ENCODE peak calls at places on chromosomes 4 and X, in seven cellular contexts. One of them, this sample, is unnamed.

GRCh38 chr4:20565075-20565721 is 135.1 kb upstream of the PACRGL start:
- DNase-seq in lower lobe of right lung: no peak
- DNase-seq in sigmoid colon: no peak
- DNase-seq in transverse colon: no peak
- DNase-seq in uterus: no peak
- DNase-seq in breast epithelium: no peak
- DNase-seq in right lobe of liver: no peak
- DNase-seq in this sample: no peak

GRCh38 chr4:702618-703048 is 3.0 kb upstream of the PCGF3 start:
- DNase-seq in right lobe of liver: no peak
- DNase-seq in transverse colon: no peak
- DNase-seq in breast epithelium: no peak
- DNase-seq in uterus: no peak
- DNase-seq in lower lobe of right lung: no peak
- DNase-seq in sigmoid colon: peak; percentile 50
- DNase-seq in this sample: no peak

GRCh38 chr4:53863163-53863562 is 201.2 kb downstream of the CHIC2 start:
- DNase-seq in sigmoid colon: peak; percentile 80
- DNase-seq in uterus: peak; percentile 45
- DNase-seq in right lobe of liver: no peak
- DNase-seq in breast epithelium: no peak
- DNase-seq in transverse colon: no peak
- DNase-seq in lower lobe of right lung: no peak
- DNase-seq in this sample: peak; percentile 34

GRCh38 chr4:48603366-48604003 is 113.4 kb downstream of the ZAR1 start:
- DNase-seq in sigmoid colon: no peak
- DNase-seq in breast epithelium: no peak
- DNase-seq in lower lobe of right lung: no peak
- DNase-seq in uterus: no peak
- DNase-seq in transverse colon: no peak
- DNase-seq in right lobe of liver: no peak
- DNase-seq in this sample: no peak

GRCh38 chrX:101080326-101080725 is 1.6 kb downstream of the TMEM35A start:
- DNase-seq in lower lobe of right lung: no peak
- DNase-seq in breast epithelium: no peak
- DNase-seq in sigmoid colon: no peak
- DNase-seq in right lobe of liver: no peak
- DNase-seq in uterus: no peak
- DNase-seq in transverse colon: no peak
- DNase-seq in this sample: no peak

GRCh38 chrX:84932814-84933213 is 70.9 kb upstream of the APOOL start:
- DNase-seq in right lobe of liver: no peak
- DNase-seq in sigmoid colon: no peak
- DNase-seq in lower lobe of right lung: no peak
- DNase-seq in breast epithelium: no peak
- DNase-seq in transverse colon: no peak
- DNase-seq in uterus: no peak
- DNase-seq in this sample: no peak

GRCh38 chrX:127908369-127908768 is 143.8 kb downstream of the ACTRT1 start:
- DNase-seq in lower lobe of right lung: no peak
- DNase-seq in sigmoid colon: no peak
- DNase-seq in transverse colon: no peak
- DNase-seq in breast epithelium: no peak
- DNase-seq in uterus: no peak
- DNase-seq in right lobe of liver: no peak
- DNase-seq in this sample: no peak

GRCh38 chrX:129930941-129931410 is 25.0 kb downstream of the UTP14A start:
- DNase-seq in sigmoid colon: no peak
- DNase-seq in uterus: no peak
- DNase-seq in lower lobe of right lung: no peak
- DNase-seq in breast epithelium: no peak
- DNase-seq in transverse colon: no peak
- DNase-seq in right lobe of liver: no peak
- DNase-seq in this sample: no peak

GRCh38 chrX:10158279-10158939 is 1.6 kb downstream of the CLCN4 start:
- DNase-seq in lower lobe of right lung: no peak
- DNase-seq in transverse colon: no peak
- DNase-seq in uterus: no peak
- DNase-seq in right lobe of liver: peak; percentile 52
- DNase-seq in breast epithelium: no peak
- DNase-seq in sigmoid colon: no peak
- DNase-seq in this sample: no peak

GRCh38 chr4:146445198-146446150 is 76.3 kb downstream of the SLC10A7 start:
- DNase-seq in sigmoid colon: no peak
- DNase-seq in uterus: no peak
- DNase-seq in right lobe of liver: peak; percentile 22
- DNase-seq in breast epithelium: no peak
- DNase-seq in transverse colon: no peak
- DNase-seq in lower lobe of right lung: no peak
- DNase-seq in this sample: no peak

GRCh38 chr4:6198768-6199343 is 1.5 kb downstream of the JAKMIP1 start:
- DNase-seq in uterus: no peak
- DNase-seq in transverse colon: no peak
- DNase-seq in breast epithelium: no peak
- DNase-seq in right lobe of liver: no peak
- DNase-seq in lower lobe of right lung: no peak
- DNase-seq in sigmoid colon: peak; percentile 54
- DNase-seq in this sample: no peak

GRCh38 chr4:36280555-36280954 is 861 bp upstream of the DTHD1 start:
- DNase-seq in sigmoid colon: no peak
- DNase-seq in transverse colon: no peak
- DNase-seq in uterus: no peak
- DNase-seq in lower lobe of right lung: no peak
- DNase-seq in breast epithelium: no peak
- DNase-seq in right lobe of liver: no peak
- DNase-seq in this sample: no peak

GRCh38 chrX:10676239-10676971 is 56.0 kb upstream of the MID1 start:
- DNase-seq in lower lobe of right lung: no peak
- DNase-seq in right lobe of liver: no peak
- DNase-seq in sigmoid colon: no peak
- DNase-seq in transverse colon: no peak
- DNase-seq in breast epithelium: no peak
- DNase-seq in uterus: no peak
- DNase-seq in this sample: no peak

GRCh38 chr4:53840643-53841042 is 223.8 kb downstream of the CHIC2 start:
- DNase-seq in right lobe of liver: no peak
- DNase-seq in breast epithelium: no peak
- DNase-seq in uterus: no peak
- DNase-seq in transverse colon: no peak
- DNase-seq in lower lobe of right lung: no peak
- DNase-seq in sigmoid colon: no peak
- DNase-seq in this sample: no peak

GRCh38 chr4:165449333-165449732 is 70.5 kb downstream of the CPE start:
- DNase-seq in uterus: no peak
- DNase-seq in lower lobe of right lung: no peak
- DNase-seq in right lobe of liver: no peak
- DNase-seq in transverse colon: no peak
- DNase-seq in breast epithelium: no peak
- DNase-seq in sigmoid colon: no peak
- DNase-seq in this sample: no peak

GRCh38 chr4:40199999-40200880 is 3.4 kb downstream of the RHOH start:
- DNase-seq in breast epithelium: no peak
- DNase-seq in lower lobe of right lung: no peak
- DNase-seq in transverse colon: peak; percentile 60
- DNase-seq in sigmoid colon: no peak
- DNase-seq in right lobe of liver: no peak
- DNase-seq in uterus: peak; percentile 28
- DNase-seq in this sample: no peak

GRCh38 chrX:4671344-4671743 is 957.9 kb upstream of the PRKX start:
- DNase-seq in right lobe of liver: no peak
- DNase-seq in sigmoid colon: no peak
- DNase-seq in breast epithelium: no peak
- DNase-seq in uterus: no peak
- DNase-seq in lower lobe of right lung: no peak
- DNase-seq in transverse colon: no peak
- DNase-seq in this sample: no peak

GRCh38 chr4:100880012-100880411 is 362.2 kb upstream of the EMCN start:
- DNase-seq in sigmoid colon: no peak
- DNase-seq in transverse colon: no peak
- DNase-seq in breast epithelium: no peak
- DNase-seq in right lobe of liver: no peak
- DNase-seq in lower lobe of right lung: no peak
- DNase-seq in uterus: no peak
- DNase-seq in this sample: no peak

GRCh38 chr4:48909697-48910096 is 3.1 kb upstream of the OCIAD2 start:
- DNase-seq in sigmoid colon: no peak
- DNase-seq in uterus: peak; percentile 78
- DNase-seq in right lobe of liver: no peak
- DNase-seq in breast epithelium: no peak
- DNase-seq in lower lobe of right lung: no peak
- DNase-seq in transverse colon: peak; percentile 22
- DNase-seq in this sample: no peak

GRCh38 chr4:108247511-108248088 is 78.9 kb upstream of the LEF1 start:
- DNase-seq in sigmoid colon: no peak
- DNase-seq in lower lobe of right lung: no peak
- DNase-seq in uterus: no peak
- DNase-seq in transverse colon: no peak
- DNase-seq in right lobe of liver: no peak
- DNase-seq in breast epithelium: no peak
- DNase-seq in this sample: no peak

GRCh38 chr4:72031868-72032619 is at the start of gene NPFFR2:
- DNase-seq in transverse colon: no peak
- DNase-seq in sigmoid colon: no peak
- DNase-seq in breast epithelium: no peak
- DNase-seq in uterus: no peak
- DNase-seq in lower lobe of right lung: peak; percentile 48
- DNase-seq in right lobe of liver: peak; percentile 38
- DNase-seq in this sample: no peak

GRCh38 chrX:115357316-115357715 is 67.8 kb downstream of the LUZP4 start:
- DNase-seq in right lobe of liver: no peak
- DNase-seq in breast epithelium: no peak
- DNase-seq in uterus: no peak
- DNase-seq in lower lobe of right lung: no peak
- DNase-seq in sigmoid colon: no peak
- DNase-seq in transverse colon: no peak
- DNase-seq in this sample: no peak

GRCh38 chr4:126727461-126727860 is 905.3 kb upstream of the INTU start:
- DNase-seq in uterus: no peak
- DNase-seq in right lobe of liver: no peak
- DNase-seq in sigmoid colon: no peak
- DNase-seq in breast epithelium: no peak
- DNase-seq in lower lobe of right lung: no peak
- DNase-seq in transverse colon: no peak
- DNase-seq in this sample: no peak

GRCh38 chr4:127708985-127709384 is 21.2 kb upstream of the SLC25A31 start:
- DNase-seq in sigmoid colon: no peak
- DNase-seq in right lobe of liver: no peak
- DNase-seq in transverse colon: no peak
- DNase-seq in uterus: peak; percentile 32
- DNase-seq in lower lobe of right lung: no peak
- DNase-seq in breast epithelium: peak; percentile 49
- DNase-seq in this sample: no peak

GRCh38 chr4:7513731-7514130 is 79.0 kb upstream of the PSAPL1 start:
- DNase-seq in uterus: no peak
- DNase-seq in breast epithelium: no peak
- DNase-seq in transverse colon: no peak
- DNase-seq in sigmoid colon: no peak
- DNase-seq in lower lobe of right lung: no peak
- DNase-seq in right lobe of liver: no peak
- DNase-seq in this sample: no peak

GRCh38 chrX:40625294-40625693 is 2.1 kb downstream of the MPC1L start:
- DNase-seq in lower lobe of right lung: no peak
- DNase-seq in sigmoid colon: no peak
- DNase-seq in right lobe of liver: no peak
- DNase-seq in transverse colon: no peak
- DNase-seq in breast epithelium: no peak
- DNase-seq in uterus: no peak
- DNase-seq in this sample: no peak

GRCh38 chr4:92012899-92013867 is 290.6 kb upstream of the GRID2 start:
- DNase-seq in breast epithelium: no peak
- DNase-seq in uterus: no peak
- DNase-seq in sigmoid colon: no peak
- DNase-seq in right lobe of liver: peak; percentile 24
- DNase-seq in lower lobe of right lung: no peak
- DNase-seq in transverse colon: peak; percentile 80
- DNase-seq in this sample: no peak
- TF ChIP-seq CTCF in breast epithelium: no peak
- TF ChIP-seq CTCF in uterus: no peak
- TF ChIP-seq CTCF in sigmoid colon: no peak
- TF ChIP-seq CTCF in right lobe of liver: peak; percentile 61
- TF ChIP-seq CTCF in lower lobe of right lung: peak; percentile 37
- TF ChIP-seq CTCF in transverse colon: peak; percentile 55
- TF ChIP-seq CTCF in this sample: no peak

GRCh38 chr4:86283341-86283740 is 76.5 kb downstream of the MAPK10 start:
- DNase-seq in lower lobe of right lung: no peak
- DNase-seq in breast epithelium: no peak
- DNase-seq in right lobe of liver: no peak
- DNase-seq in transverse colon: no peak
- DNase-seq in uterus: no peak
- DNase-seq in sigmoid colon: no peak
- DNase-seq in this sample: no peak
- H3K4me1 ChIP-seq in lower lobe of right lung: no peaks in the 10 kb centered on the region
- H3K4me1 ChIP-seq in breast epithelium: no peaks in the 10 kb centered on the region
- H3K4me1 ChIP-seq in right lobe of liver: no peaks in the 10 kb centered on the region
- H3K4me1 ChIP-seq in transverse colon: no peaks in the 10 kb centered on the region
- H3K4me1 ChIP-seq in uterus: no peaks in the 10 kb centered on the region
- H3K4me1 ChIP-seq in sigmoid colon: no peaks in the 10 kb centered on the region
- H3K4me1 ChIP-seq in this sample: no peaks in the 10 kb centered on the region

GRCh38 chr4:186932631-186933150 is 209.0 kb upstream of the FAT1 start:
- DNase-seq in lower lobe of right lung: no peak
- DNase-seq in right lobe of liver: no peak
- DNase-seq in uterus: no peak
- DNase-seq in sigmoid colon: no peak
- DNase-seq in transverse colon: no peak
- DNase-seq in breast epithelium: no peak
- DNase-seq in this sample: no peak
- H3K27ac ChIP-seq in lower lobe of right lung: no peak overlapping the region
- H3K27ac ChIP-seq in right lobe of liver: no peak overlapping the region
- H3K27ac ChIP-seq in uterus: peak overlapping the region; percentile 35
- H3K27ac ChIP-seq in sigmoid colon: no peak overlapping the region
- H3K27ac ChIP-seq in transverse colon: peak overlapping the region; percentile 88
- H3K27ac ChIP-seq in breast epithelium: no peak overlapping the region
- H3K27ac ChIP-seq in this sample: no peak overlapping the region

GRCh38 chrX:46903458-46904242 is 8.6 kb upstream of the JADE3 start:
- DNase-seq in right lobe of liver: peak; percentile 86
- DNase-seq in transverse colon: peak; percentile 81
- DNase-seq in uterus: peak; percentile 81
- DNase-seq in breast epithelium: peak; percentile 61
- DNase-seq in lower lobe of right lung: peak; percentile 82
- DNase-seq in sigmoid colon: peak; percentile 89
- DNase-seq in this sample: peak; percentile 60
- TF ChIP-seq CTCF in right lobe of liver: peak; percentile 69
- TF ChIP-seq CTCF in transverse colon: peak; percentile 73
- TF ChIP-seq CTCF in uterus: peak; percentile 65
- TF ChIP-seq CTCF in breast epithelium: peak; percentile 67
- TF ChIP-seq CTCF in lower lobe of right lung: peak; percentile 57
- TF ChIP-seq CTCF in sigmoid colon: peak; percentile 54
- TF ChIP-seq CTCF in this sample: peak; percentile 52

This sample was measured in gastrocnemius medialis.